ENCODE peak calls at places on chromosome 13, in seven cellular contexts. One of them, this sample, is unnamed.

GRCh38 chr13:113405481-113406300 is 41.8 kb upstream of the GRTP1 start:
- DNase-seq in amniotic stem cell: no peak
- DNase-seq in stimulated activated naive CD4-positive, alpha-beta T cell treated with Interleukin-2 at 50 U/mL for 16 hours: no peak
- DNase-seq in body of pancreas: no peak
- DNase-seq in AG04450: no peak
- DNase-seq in NCI-H524: peak
- DNase-seq in heart left ventricle: peak
- DNase-seq in this sample: no peak

GRCh38 chr13:20130652-20131051 is 30.2 kb downstream of the GJA3 start:
- DNase-seq in stimulated activated naive CD4-positive, alpha-beta T cell treated with Interleukin-2 at 50 U/mL for 16 hours: no peak
- DNase-seq in AG04450: no peak
- DNase-seq in body of pancreas: no peak
- DNase-seq in NCI-H524: no peak
- DNase-seq in amniotic stem cell: no peak
- DNase-seq in heart left ventricle: no peak
- DNase-seq in this sample: no peak

GRCh38 chr13:110874508-110874960 is 40.3 kb downstream of the ANKRD10 start:
- DNase-seq in body of pancreas: peak
- DNase-seq in AG04450: no peak
- DNase-seq in NCI-H524: peak
- DNase-seq in amniotic stem cell: no peak
- DNase-seq in stimulated activated naive CD4-positive, alpha-beta T cell treated with Interleukin-2 at 50 U/mL for 16 hours: peak
- DNase-seq in heart left ventricle: peak
- DNase-seq in this sample: peak

GRCh38 chr13:27919934-27920676 is at the start of gene PDX1:
- DNase-seq in body of pancreas: peak
- DNase-seq in heart left ventricle: no peak
- DNase-seq in AG04450: no peak
- DNase-seq in stimulated activated naive CD4-positive, alpha-beta T cell treated with Interleukin-2 at 50 U/mL for 16 hours: no peak
- DNase-seq in NCI-H524: peak
- DNase-seq in amniotic stem cell: no peak
- DNase-seq in this sample: no peak

GRCh38 chr13:24074687-24075086 is 85.8 kb upstream of the SPATA13 start:
- DNase-seq in stimulated activated naive CD4-positive, alpha-beta T cell treated with Interleukin-2 at 50 U/mL for 16 hours: no peak
- DNase-seq in AG04450: no peak
- DNase-seq in body of pancreas: peak
- DNase-seq in amniotic stem cell: no peak
- DNase-seq in NCI-H524: no peak
- DNase-seq in heart left ventricle: no peak
- DNase-seq in this sample: no peak

GRCh38 chr13:62432295-62432694 is 1016.6 kb upstream of the PCDH20 start:
- DNase-seq in stimulated activated naive CD4-positive, alpha-beta T cell treated with Interleukin-2 at 50 U/mL for 16 hours: no peak
- DNase-seq in body of pancreas: no peak
- DNase-seq in AG04450: no peak
- DNase-seq in NCI-H524: no peak
- DNase-seq in heart left ventricle: no peak
- DNase-seq in amniotic stem cell: no peak
- DNase-seq in this sample: no peak

GRCh38 chr13:97339989-97340361 is 94.0 kb upstream of the RAP2A start:
- DNase-seq in stimulated activated naive CD4-positive, alpha-beta T cell treated with Interleukin-2 at 50 U/mL for 16 hours: no peak
- DNase-seq in body of pancreas: no peak
- DNase-seq in heart left ventricle: no peak
- DNase-seq in AG04450: no peak
- DNase-seq in amniotic stem cell: no peak
- DNase-seq in NCI-H524: no peak
- DNase-seq in this sample: no peak

GRCh38 chr13:43805071-43805468 is 18.3 kb upstream of the ENOX1 start:
- DNase-seq in AG04450: peak
- DNase-seq in NCI-H524: no peak
- DNase-seq in heart left ventricle: no peak
- DNase-seq in stimulated activated naive CD4-positive, alpha-beta T cell treated with Interleukin-2 at 50 U/mL for 16 hours: no peak
- DNase-seq in body of pancreas: no peak
- DNase-seq in amniotic stem cell: peak
- DNase-seq in this sample: peak

GRCh38 chr13:42174344-42175162 is 97.4 kb upstream of the AKAP11 start:
- DNase-seq in stimulated activated naive CD4-positive, alpha-beta T cell treated with Interleukin-2 at 50 U/mL for 16 hours: no peak
- DNase-seq in heart left ventricle: no peak
- DNase-seq in amniotic stem cell: peak
- DNase-seq in AG04450: peak
- DNase-seq in NCI-H524: no peak
- DNase-seq in body of pancreas: no peak
- DNase-seq in this sample: no peak